ENCODE peak calls at places on chromosomes 1 and 21, in six cellular contexts. One of them, this sample, is unnamed.
A peak's percentile ranks its signal among the peaks of the same experiment; 100 is the strongest.

GRCh38 chr1:99266731-99267130 is 2.4 kb downstream of the PLPPR4 start:
- DNase-seq in left ventricle myocardium superior: no peak
- DNase-seq in nucleus accumbens: no peak
- DNase-seq in fibroblast of lung: peak; percentile 93
- DNase-seq in cardiac muscle cell: no peak
- DNase-seq in lung: no peak
- DNase-seq in this sample: no peak

GRCh38 chr1:36151133-36151844 is 2.0 kb upstream of the TRAPPC3 start:
- DNase-seq in left ventricle myocardium superior: no peak
- DNase-seq in nucleus accumbens: no peak
- DNase-seq in fibroblast of lung: no peak
- DNase-seq in cardiac muscle cell: no peak
- DNase-seq in lung: no peak
- DNase-seq in this sample: no peak

GRCh38 chr1:13775916-13776315 is 75.9 kb downstream of the PRDM2 start:
- DNase-seq in left ventricle myocardium superior: no peak
- DNase-seq in nucleus accumbens: no peak
- DNase-seq in fibroblast of lung: no peak
- DNase-seq in cardiac muscle cell: no peak
- DNase-seq in lung: no peak
- DNase-seq in this sample: no peak

GRCh38 chr1:8646996-8647395 is 170.4 kb downstream of the RERE start:
- DNase-seq in left ventricle myocardium superior: no peak
- DNase-seq in nucleus accumbens: no peak
- DNase-seq in fibroblast of lung: no peak
- DNase-seq in cardiac muscle cell: no peak
- DNase-seq in lung: no peak
- DNase-seq in this sample: peak; percentile 22

GRCh38 chr21:42815217-42815616 is 64.1 kb downstream of the WDR4 start:
- DNase-seq in left ventricle myocardium superior: no peak
- DNase-seq in nucleus accumbens: no peak
- DNase-seq in fibroblast of lung: no peak
- DNase-seq in cardiac muscle cell: no peak
- DNase-seq in lung: no peak
- DNase-seq in this sample: no peak

GRCh38 chr1:118204648-118205047 is 19.6 kb upstream of the SPAG17 start:
- DNase-seq in left ventricle myocardium superior: no peak
- DNase-seq in nucleus accumbens: no peak
- DNase-seq in fibroblast of lung: no peak
- DNase-seq in cardiac muscle cell: no peak
- DNase-seq in lung: no peak
- DNase-seq in this sample: no peak

GRCh38 chr1:232389744-232390143 is 240.2 kb downstream of the SIPA1L2 start:
- DNase-seq in left ventricle myocardium superior: no peak
- DNase-seq in nucleus accumbens: no peak
- DNase-seq in fibroblast of lung: no peak
- DNase-seq in cardiac muscle cell: no peak
- DNase-seq in lung: no peak
- DNase-seq in this sample: no peak

GRCh38 chr1:230381564-230381963 is 44.6 kb downstream of the PGBD5 start:
- DNase-seq in left ventricle myocardium superior: no peak
- DNase-seq in nucleus accumbens: no peak
- DNase-seq in fibroblast of lung: no peak
- DNase-seq in cardiac muscle cell: no peak
- DNase-seq in lung: no peak
- DNase-seq in this sample: no peak

GRCh38 chr1:43879996-43880395 is 53.6 kb upstream of the ARTN start:
- DNase-seq in left ventricle myocardium superior: no peak
- DNase-seq in nucleus accumbens: no peak
- DNase-seq in fibroblast of lung: no peak
- DNase-seq in cardiac muscle cell: no peak
- DNase-seq in lung: no peak
- DNase-seq in this sample: no peak

GRCh38 chr1:36818771-36819170 is 215.5 kb downstream of the GRIK3 start:
- DNase-seq in left ventricle myocardium superior: no peak
- DNase-seq in nucleus accumbens: no peak
- DNase-seq in fibroblast of lung: no peak
- DNase-seq in cardiac muscle cell: no peak
- DNase-seq in lung: no peak
- DNase-seq in this sample: no peak

GRCh38 chr1:57683037-57683928 is 259.4 kb upstream of the DAB1 start:
- DNase-seq in left ventricle myocardium superior: no peak
- DNase-seq in nucleus accumbens: no peak
- DNase-seq in fibroblast of lung: no peak
- DNase-seq in cardiac muscle cell: no peak
- DNase-seq in lung: no peak
- DNase-seq in this sample: no peak

GRCh38 chr1:162171078-162171477 is 101.6 kb downstream of the NOS1AP start:
- DNase-seq in left ventricle myocardium superior: no peak
- DNase-seq in nucleus accumbens: no peak
- DNase-seq in fibroblast of lung: peak; percentile 67
- DNase-seq in cardiac muscle cell: no peak
- DNase-seq in lung: no peak
- DNase-seq in this sample: no peak

GRCh38 chr1:154863702-154864174 is 6.3 kb downstream of the KCNN3 start:
- DNase-seq in left ventricle myocardium superior: peak; percentile 54
- DNase-seq in nucleus accumbens: no peak
- DNase-seq in fibroblast of lung: peak; percentile 69
- DNase-seq in cardiac muscle cell: peak; percentile 57
- DNase-seq in lung: no peak
- DNase-seq in this sample: peak; percentile 61

GRCh38 chr1:64875101-64875500 is 91.2 kb downstream of the JAK1 start:
- DNase-seq in left ventricle myocardium superior: peak; percentile 66
- DNase-seq in nucleus accumbens: no peak
- DNase-seq in fibroblast of lung: no peak
- DNase-seq in cardiac muscle cell: no peak
- DNase-seq in lung: no peak
- DNase-seq in this sample: no peak

GRCh38 chr1:201525196-201525778 is 13.6 kb upstream of the NAV1 start:
- DNase-seq in left ventricle myocardium superior: no peak
- DNase-seq in nucleus accumbens: no peak
- DNase-seq in fibroblast of lung: no peak
- DNase-seq in cardiac muscle cell: no peak
- DNase-seq in lung: no peak
- DNase-seq in this sample: no peak

This sample was measured in SK-N-DZ.